ENCODE peak calls at places on chromosome 5, in four cellular contexts. One of them, this sample, is unnamed.

GRCh38 chr5:113692466-113693204 is 179.1 kb downstream of the YTHDC2 start:
- DNase-seq in frontal cortex: no peak
- DNase-seq in NCI-H524 treated with DMSO at 0.1 percent for 48 hours: no peak
- DNase-seq in T-helper 2 cell: no peak
- DNase-seq in this sample: no peak

GRCh38 chr5:81750308-81751008 is 439 bp downstream of the SSBP2 start:
- DNase-seq in frontal cortex: peak; percentile 34
- DNase-seq in NCI-H524 treated with DMSO at 0.1 percent for 48 hours: no peak
- DNase-seq in T-helper 2 cell: peak; percentile 66
- DNase-seq in this sample: no peak

GRCh38 chr5:150156033-150156381 is 362 bp upstream of the PDGFRB start:
- DNase-seq in frontal cortex: no peak
- DNase-seq in NCI-H524 treated with DMSO at 0.1 percent for 48 hours: no peak
- DNase-seq in T-helper 2 cell: no peak
- DNase-seq in this sample: no peak

GRCh38 chr5:45057564-45057963 is 248.8 kb downstream of the MRPS30 start:
- DNase-seq in frontal cortex: no peak
- DNase-seq in NCI-H524 treated with DMSO at 0.1 percent for 48 hours: no peak
- DNase-seq in T-helper 2 cell: no peak
- DNase-seq in this sample: no peak

GRCh38 chr5:62342476-62342837 is 36.5 kb downstream of the KIF2A start:
- DNase-seq in frontal cortex: no peak
- DNase-seq in NCI-H524 treated with DMSO at 0.1 percent for 48 hours: no peak
- DNase-seq in T-helper 2 cell: no peak
- DNase-seq in this sample: no peak

GRCh38 chr5:137453476-137454080 is 45.5 kb downstream of the SPOCK1 start:
- DNase-seq in frontal cortex: no peak
- DNase-seq in NCI-H524 treated with DMSO at 0.1 percent for 48 hours: no peak
- DNase-seq in T-helper 2 cell: peak; percentile 55
- DNase-seq in this sample: peak; percentile 71

GRCh38 chr5:55850839-55851674 is at the start of gene IL31RA:
- DNase-seq in frontal cortex: no peak
- DNase-seq in NCI-H524 treated with DMSO at 0.1 percent for 48 hours: no peak
- DNase-seq in T-helper 2 cell: no peak
- DNase-seq in this sample: peak; percentile 87

GRCh38 chr5:33890633-33891032 is 1.2 kb downstream of the ADAMTS12 start:
- DNase-seq in frontal cortex: no peak
- DNase-seq in NCI-H524 treated with DMSO at 0.1 percent for 48 hours: no peak
- DNase-seq in T-helper 2 cell: no peak
- DNase-seq in this sample: peak; percentile 35

GRCh38 chr5:105807251-105807650 is 1863.5 kb downstream of the EFNA5 start:
- DNase-seq in frontal cortex: no peak
- DNase-seq in NCI-H524 treated with DMSO at 0.1 percent for 48 hours: no peak
- DNase-seq in T-helper 2 cell: no peak
- DNase-seq in this sample: no peak

GRCh38 chr5:168023190-168023589 is 268.3 kb upstream of the WWC1 start:
- DNase-seq in frontal cortex: peak; percentile 38
- DNase-seq in NCI-H524 treated with DMSO at 0.1 percent for 48 hours: no peak
- DNase-seq in T-helper 2 cell: no peak
- DNase-seq in this sample: no peak

GRCh38 chr5:101977729-101978345 is 318.2 kb downstream of the SLCO4C1 start:
- DNase-seq in frontal cortex: peak; percentile 30
- DNase-seq in NCI-H524 treated with DMSO at 0.1 percent for 48 hours: peak; percentile 7
- DNase-seq in T-helper 2 cell: peak; percentile 36
- DNase-seq in this sample: peak; percentile 41

GRCh38 chr5:34622046-34622435 is 34.1 kb upstream of the RAI14 start:
- DNase-seq in frontal cortex: no peak
- DNase-seq in NCI-H524 treated with DMSO at 0.1 percent for 48 hours: no peak
- DNase-seq in T-helper 2 cell: no peak
- DNase-seq in this sample: peak; percentile 74

GRCh38 chr5:17151686-17152085 is 65.7 kb upstream of the BASP1 start:
- DNase-seq in frontal cortex: no peak
- DNase-seq in NCI-H524 treated with DMSO at 0.1 percent for 48 hours: no peak
- DNase-seq in T-helper 2 cell: no peak
- DNase-seq in this sample: peak; percentile 70

GRCh38 chr5:1736065-1736464 is 63.6 kb downstream of the MRPL36 start:
- DNase-seq in frontal cortex: no peak
- DNase-seq in NCI-H524 treated with DMSO at 0.1 percent for 48 hours: no peak
- DNase-seq in T-helper 2 cell: no peak
- DNase-seq in this sample: no peak